ENCODE peak calls at places on chromosomes 4 and X, in five cellular contexts. A is fibroblast of lung, W is K562, N is GM20000, V is AG04449. P is an unnamed sample.

GRCh38 chr4:169604131-169604900 is 8.1 kb downstream of the NEK1 start:
- DNase-seq in N (no peak), A (peak), W (peak), V (no peak), P (no peak)

GRCh38 chr4:119676101-119676500 is 47.5 kb upstream of the PDE5A start:
- DNase-seq in A (no peak), W (no peak), V (no peak), N (no peak), P (no peak)

GRCh38 chrX:148500428-148501120 is at the start of gene AFF2:
- DNase-seq in N (peak), W (no peak), A (peak), V (no peak), P (no peak)

GRCh38 chr4:22514431-22514830 is 1.4 kb downstream of the ADGRA3 start:
- DNase-seq in W (no peak), N (no peak), A (peak), V (no peak), P (no peak)

GRCh38 chr4:38097818-38098217 is 137.6 kb downstream of the PTTG2 start:
- DNase-seq in W (no peak), V (no peak), N (no peak), A (no peak), P (no peak)

GRCh38 chr4:140568507-140569306 is at the start of gene UCP1:
- DNase-seq in V (no peak), A (no peak), W (no peak), N (peak), P (no peak)

GRCh38 chr4:173046144-173046543 is 122.5 kb upstream of the GALNT7 start:
- DNase-seq in A (no peak), V (no peak), N (no peak), W (no peak), P (no peak)

GRCh38 chr4:156838761-156839160 is 132.8 kb downstream of the PDGFC start:
- DNase-seq in W (no peak), V (no peak), N (no peak), A (peak), P (no peak)

GRCh38 chr4:82754546-82755165 is 43.9 kb downstream of the SCD5 start:
- DNase-seq in W (no peak), A (no peak), V (no peak), N (no peak), P (no peak)

GRCh38 chr4:26238426-26238781 is 82.4 kb upstream of the RBPJ start:
- DNase-seq in V (no peak), W (no peak), N (no peak), A (no peak), P (no peak)

GRCh38 chr4:107120661-107121060 is 84.5 kb upstream of the DKK2 start:
- DNase-seq in N (no peak), V (no peak), A (no peak), W (no peak), P (no peak)

GRCh38 chr4:88296413-88297052 is 12.2 kb upstream of the PPM1K start:
- DNase-seq in W (no peak), N (no peak), A (no peak), V (no peak), P (no peak)

GRCh38 chr4:128565565-128566186 is 243.8 kb upstream of the JADE1 start:
- DNase-seq in V (no peak), A (peak), W (no peak), N (peak), P (no peak)

GRCh38 chrX:107674480-107675364 is 46.4 kb downstream of the PRPS1 start:
- DNase-seq in W (peak), A (peak), N (no peak), V (no peak), P (no peak)

GRCh38 chr4:141133146-141134006 is at the start of gene RNF150:
- DNase-seq in N (peak), W (peak), V (peak), A (peak), P (peak)

GRCh38 chr4:96228463-96228862 is 388.6 kb downstream of the PDHA2 start:
- DNase-seq in A (no peak), V (no peak), W (no peak), N (no peak), P (no peak)

GRCh38 chr4:83054928-83055327 is 19.9 kb downstream of the COPS4 start:
- DNase-seq in A (peak), V (no peak), N (peak), W (no peak), P (no peak)

GRCh38 chr4:177339794-177340374 is 30.2 kb downstream of the NEIL3 start:
- DNase-seq in W (peak), A (peak), N (peak), V (peak), P (no peak)

GRCh38 chr4:184750926-184751584 is 17.2 kb upstream of the CENPU start:
- DNase-seq in V (no peak), A (no peak), N (no peak), W (no peak), P (no peak)

GRCh38 chr4:10761903-10762302 is 77.3 kb upstream of the CLNK start:
- DNase-seq in V (no peak), A (no peak), W (no peak), N (no peak), P (no peak)

GRCh38 chr4:726816-727215 is 21.2 kb downstream of the PCGF3 start:
- DNase-seq in N (no peak), A (no peak), V (no peak), W (no peak), P (no peak)

GRCh38 chr4:1502501-1502886 is 96.3 kb upstream of the NKX1-1 start:
- DNase-seq in W (no peak), A (no peak), N (no peak), V (no peak), P (no peak)

GRCh38 chrX:125894947-125895346 is 271.1 kb downstream of the DCAF12L2 start:
- DNase-seq in W (no peak), N (no peak), V (no peak), A (no peak), P (no peak)

GRCh38 chr4:40190880-40191815 is 5.7 kb upstream of the RHOH start:
- DNase-seq in N (no peak), A (no peak), V (no peak), W (no peak), P (no peak)

GRCh38 chr4:47274931-47275330 is 188.6 kb downstream of the COMMD8 start:
- DNase-seq in W (no peak), N (no peak), A (no peak), V (no peak), P (no peak)

GRCh38 chrX:118975831-118976598 is 1.6 kb downstream of the LONRF3 start:
- DNase-seq in V (no peak), N (peak), W (peak), A (peak), P (no peak)

DNA sequence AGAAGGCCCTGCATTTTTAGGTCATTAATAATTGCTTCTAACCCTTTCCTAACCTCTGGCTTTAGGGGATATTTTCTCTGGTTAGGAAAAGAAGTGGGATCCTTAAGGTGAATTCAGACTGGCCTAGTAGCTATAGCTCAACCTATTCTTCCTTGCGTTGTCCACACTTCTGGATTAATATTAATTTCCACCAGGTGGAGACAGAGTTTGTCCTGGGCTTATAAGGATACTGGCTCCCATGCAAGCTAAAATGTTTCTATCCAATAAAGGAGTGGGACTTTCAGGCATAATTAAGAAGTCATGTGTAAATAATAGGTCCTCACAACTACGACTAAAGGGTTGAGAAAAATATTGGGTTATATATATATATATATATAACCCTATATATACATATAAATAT is 860.0 kb upstream of the POU3F4 start:
- DNase-seq in W (no peak), V (no peak), A (peak), N (no peak), P (no peak)
- TF ChIP-seq CTCF in W (no peak), V (no peak), A (no peak), N (no peak), P (peak)

GRCh38 chrX:48474127-48474526 is 1.9 kb upstream of the FTSJ1 start:
- DNase-seq in W (no peak), A (peak), V (no peak), N (no peak), P (no peak)
- TF ChIP-seq CTCF in W (peak), A (peak), V (peak), N (no peak), P (peak)

GRCh38 chr4:17482716-17483115 is 29.2 kb downstream of the QDPR start:
- DNase-seq in N (no peak), V (no peak), W (no peak), A (no peak), P (no peak)

GRCh38 chr4:17476811-17477210 is 35.1 kb downstream of the QDPR start:
- DNase-seq in W (no peak), V (no peak), A (no peak), N (no peak), P (no peak)

GRCh38 chr4:17478073-17478472 is 33.8 kb downstream of the QDPR start:
- DNase-seq in A (no peak), W (no peak), N (no peak), V (no peak), P (no peak)

GRCh38 chr4:17475481-17475880 is 36.4 kb downstream of the QDPR start:
- DNase-seq in V (no peak), W (no peak), A (peak), N (no peak), P (no peak)

DNA sequence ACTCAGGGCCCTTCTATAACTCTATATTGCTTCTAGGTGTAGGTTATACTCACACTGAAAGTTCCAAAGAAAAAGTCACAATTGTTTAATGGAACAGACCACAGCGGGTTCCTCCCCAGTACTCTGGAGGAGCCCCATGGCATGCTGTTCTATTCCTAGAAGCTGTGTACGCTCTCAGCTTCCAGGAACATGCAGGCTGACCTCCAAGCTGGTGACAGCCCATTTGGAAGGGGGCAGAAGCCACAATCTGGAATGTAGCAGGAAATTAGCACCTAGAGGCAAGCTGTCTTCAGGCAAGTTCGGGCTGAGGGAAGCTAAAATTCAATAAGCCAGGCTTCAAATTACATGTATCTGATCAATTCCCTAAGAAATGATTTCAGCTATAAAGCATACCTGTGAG is 31.4 kb downstream of the QDPR start:
- DNase-seq in V (no peak), N (no peak), W (no peak), A (no peak), P (no peak)
- TF ChIP-seq CTCF in V (no peak), N (no peak), W (no peak), A (no peak), P (no peak)

GRCh38 chrX:121308276-121308805 is 260.9 kb downstream of the GLUD2 start:
- DNase-seq in V (peak), W (peak), N (peak), A (no peak), P (peak)
- TF ChIP-seq CTCF in V (peak), W (peak), N (peak), A (no peak), P (peak)

GRCh38 chr4:121696140-121696640 is 590 bp downstream of the ANXA5 start:
- DNase-seq in V (no peak), A (peak), W (peak), N (peak), P (no peak)
- TF ChIP-seq CTCF in V (peak), A (no peak), W (no peak), N (no peak), P (peak)

GRCh38 chrX:131741103-131741581 is 197.3 kb downstream of the OR13H1 start:
- DNase-seq in W (no peak), A (no peak), V (no peak), N (no peak), P (no peak)
- TF ChIP-seq CTCF in W (no peak), A (no peak), V (no peak), N (no peak), P (peak)

GRCh38 chr4:84158670-84159069 is 340.4 kb downstream of the NKX6-1 start:
- DNase-seq in A (no peak), W (no peak), N (no peak), V (no peak), P (no peak)

DNA sequence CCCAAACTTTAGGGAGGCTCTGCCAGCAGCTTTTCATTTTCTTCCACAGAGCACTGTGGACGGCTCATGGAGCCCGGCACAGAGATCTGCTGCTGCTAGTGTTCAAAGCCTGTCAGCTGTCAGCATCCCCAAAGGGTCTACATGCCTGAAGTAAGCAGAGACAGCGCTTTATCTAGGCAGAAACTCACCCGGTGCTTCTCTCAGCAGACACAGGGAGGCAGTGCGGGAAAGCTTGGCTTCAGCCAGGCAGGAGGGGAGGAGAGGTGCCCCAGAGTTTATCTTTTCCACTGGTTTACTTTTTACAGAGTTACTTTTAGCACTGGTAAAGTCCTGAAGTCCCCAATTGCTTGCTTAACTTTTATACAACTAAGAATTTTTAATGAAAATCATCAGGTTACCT is 339.3 kb downstream of the NKX6-1 start:
- DNase-seq in N (no peak), A (no peak), W (no peak), V (no peak), P (no peak)
- TF ChIP-seq CTCF in N (no peak), A (peak), W (peak), V (no peak), P (peak)

GRCh38 chrX:65634732-65635131 is 32.7 kb upstream of the MSN start:
- DNase-seq in N (no peak), W (no peak), V (no peak), A (no peak), P (no peak)

GRCh38 chrX:65635371-65635770 is 32.1 kb upstream of the MSN start:
- DNase-seq in N (no peak), A (peak), V (peak), W (no peak), P (no peak)

GRCh38 chrX:65637335-65637734 is 30.1 kb upstream of the MSN start:
- DNase-seq in N (no peak), W (peak), V (no peak), A (no peak), P (no peak)

GRCh38 chrX:65630771-65631170 is 36.7 kb upstream of the MSN start:
- DNase-seq in A (no peak), V (no peak), N (no peak), W (no peak), P (no peak)

GRCh38 chrX:65635824-65636223 is 31.6 kb upstream of the MSN start:
- DNase-seq in V (no peak), N (no peak), A (no peak), W (peak), P (no peak)
- TF ChIP-seq CTCF in V (no peak), N (no peak), A (no peak), W (no peak), P (no peak)